ENCODE peak calls at places on chromosomes 3 and 15, in five cellular contexts. One of them, this sample, is unnamed.

GRCh38 chr3:130508970-130509369 is 8.0 kb upstream of the COL6A6 start:
- DNase-seq in fibroblast of pulmonary artery: peak; percentile 1
- DNase-seq in gastrocnemius medialis: no peak
- DNase-seq in tibial nerve: peak; percentile 11
- DNase-seq in progenitor cell of endocrine pancreas: no peak
- DNase-seq in this sample: no peak

GRCh38 chr3:158846803-158847465 is 45.1 kb downstream of the MFSD1 start:
- DNase-seq in fibroblast of pulmonary artery: no peak
- DNase-seq in gastrocnemius medialis: no peak
- DNase-seq in tibial nerve: no peak
- DNase-seq in progenitor cell of endocrine pancreas: no peak
- DNase-seq in this sample: no peak

GRCh38 chr3:61809879-61810278 is 248.5 kb downstream of the PTPRG start:
- DNase-seq in fibroblast of pulmonary artery: peak; percentile 56
- DNase-seq in gastrocnemius medialis: peak; percentile 52
- DNase-seq in tibial nerve: peak; percentile 50
- DNase-seq in progenitor cell of endocrine pancreas: no peak
- DNase-seq in this sample: no peak

GRCh38 chr3:111831840-111832239 is 27.2 kb upstream of the PHLDB2 start:
- DNase-seq in fibroblast of pulmonary artery: no peak
- DNase-seq in gastrocnemius medialis: no peak
- DNase-seq in tibial nerve: no peak
- DNase-seq in progenitor cell of endocrine pancreas: no peak
- DNase-seq in this sample: no peak

GRCh38 chr3:64267774-64268604 is 42.7 kb upstream of the PRICKLE2 start:
- DNase-seq in fibroblast of pulmonary artery: peak; percentile 80
- DNase-seq in gastrocnemius medialis: peak; percentile 38
- DNase-seq in tibial nerve: peak; percentile 52
- DNase-seq in progenitor cell of endocrine pancreas: peak; percentile 45
- DNase-seq in this sample: no peak

GRCh38 chr3:143970773-143971366 is 753 bp upstream of the DIPK2A start:
- DNase-seq in fibroblast of pulmonary artery: no peak
- DNase-seq in gastrocnemius medialis: peak; percentile 28
- DNase-seq in tibial nerve: peak; percentile 18
- DNase-seq in progenitor cell of endocrine pancreas: peak; percentile 58
- DNase-seq in this sample: peak; percentile 75

GRCh38 chr3:156150434-156151066 is 30.2 kb downstream of the KCNAB1 start:
- DNase-seq in fibroblast of pulmonary artery: peak; percentile 86
- DNase-seq in gastrocnemius medialis: peak; percentile 25
- DNase-seq in tibial nerve: peak; percentile 85
- DNase-seq in progenitor cell of endocrine pancreas: no peak
- DNase-seq in this sample: no peak

GRCh38 chr3:37417297-37418082 is 243.1 kb upstream of the LRRFIP2 start:
- DNase-seq in fibroblast of pulmonary artery: no peak
- DNase-seq in gastrocnemius medialis: no peak
- DNase-seq in tibial nerve: no peak
- DNase-seq in progenitor cell of endocrine pancreas: no peak
- DNase-seq in this sample: no peak

GRCh38 chr15:79524531-79524930 is 92.4 kb downstream of the MINAR1 start:
- DNase-seq in fibroblast of pulmonary artery: no peak
- DNase-seq in gastrocnemius medialis: no peak
- DNase-seq in tibial nerve: no peak
- DNase-seq in progenitor cell of endocrine pancreas: no peak
- DNase-seq in this sample: no peak

GRCh38 chr15:79527821-79528220 is 95.7 kb downstream of the MINAR1 start:
- DNase-seq in fibroblast of pulmonary artery: no peak
- DNase-seq in gastrocnemius medialis: no peak
- DNase-seq in tibial nerve: no peak
- DNase-seq in progenitor cell of endocrine pancreas: no peak
- DNase-seq in this sample: no peak

DNA sequence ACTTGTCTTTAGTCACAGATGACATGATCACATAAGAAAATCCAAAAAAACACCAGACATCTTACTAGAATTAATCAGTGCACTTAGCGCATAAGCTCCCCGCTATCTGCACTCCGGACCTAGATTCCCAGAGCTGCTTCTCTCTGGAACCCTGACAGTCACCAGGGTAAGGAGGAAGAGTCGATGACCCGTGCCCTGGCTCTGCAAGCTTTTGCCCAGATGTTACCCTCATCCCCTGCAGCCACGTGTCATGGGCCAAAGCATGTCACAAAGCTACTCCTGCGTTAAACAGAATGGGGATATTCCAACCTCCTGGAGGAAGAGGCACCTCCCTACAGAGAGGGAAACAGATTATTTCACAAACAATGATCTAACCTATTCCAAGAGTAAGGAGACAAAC is 97.3 kb downstream of the MINAR1 start:
- DNase-seq in fibroblast of pulmonary artery: no peak
- DNase-seq in gastrocnemius medialis: no peak
- DNase-seq in tibial nerve: no peak
- DNase-seq in progenitor cell of endocrine pancreas: no peak
- DNase-seq in this sample: no peak
- TF ChIP-seq CTCF in fibroblast of pulmonary artery: no peak
- TF ChIP-seq CTCF in gastrocnemius medialis: no peak
- TF ChIP-seq CTCF in tibial nerve: no peak
- TF ChIP-seq CTCF in progenitor cell of endocrine pancreas: no peak
- TF ChIP-seq CTCF in this sample: no peak

GRCh38 chr3:78204977-78205376 is 1165.1 kb downstream of the ROBO2 start:
- DNase-seq in fibroblast of pulmonary artery: peak; percentile 67
- DNase-seq in gastrocnemius medialis: no peak
- DNase-seq in tibial nerve: no peak
- DNase-seq in progenitor cell of endocrine pancreas: no peak
- DNase-seq in this sample: no peak
- TF ChIP-seq CTCF in fibroblast of pulmonary artery: peak; percentile 17
- TF ChIP-seq CTCF in gastrocnemius medialis: no peak
- TF ChIP-seq CTCF in tibial nerve: no peak
- TF ChIP-seq CTCF in progenitor cell of endocrine pancreas: no peak
- TF ChIP-seq CTCF in this sample: peak; percentile 49

GRCh38 chr3:13403213-13403817 is 16.8 kb downstream of the NUP210 start:
- DNase-seq in fibroblast of pulmonary artery: no peak
- DNase-seq in gastrocnemius medialis: no peak
- DNase-seq in tibial nerve: no peak
- DNase-seq in progenitor cell of endocrine pancreas: no peak
- DNase-seq in this sample: no peak
- TF ChIP-seq CTCF in fibroblast of pulmonary artery: no peak
- TF ChIP-seq CTCF in gastrocnemius medialis: no peak
- TF ChIP-seq CTCF in tibial nerve: no peak
- TF ChIP-seq CTCF in progenitor cell of endocrine pancreas: no peak
- TF ChIP-seq CTCF in this sample: peak; percentile 44

DNA sequence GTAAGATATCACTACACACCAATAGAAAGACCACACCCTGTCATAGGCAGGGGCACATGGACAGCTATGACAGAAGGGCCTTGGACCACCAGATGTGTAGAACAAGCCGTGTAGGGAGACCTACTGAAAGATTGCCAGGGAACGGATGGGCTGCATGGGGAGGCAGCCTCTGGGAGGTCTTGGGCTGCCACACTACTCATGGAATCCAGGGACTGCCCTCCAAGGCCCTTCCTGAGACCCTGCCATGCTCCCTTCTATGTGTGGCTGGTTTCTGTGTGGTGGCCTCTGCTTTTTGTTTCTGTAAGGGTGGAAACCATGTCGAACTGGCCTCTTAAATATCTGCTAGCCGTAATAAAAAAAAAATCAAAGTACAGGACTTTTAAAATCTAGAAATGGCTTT is 86.9 kb downstream of the OCA2 start:
- DNase-seq in fibroblast of pulmonary artery: no peak
- DNase-seq in gastrocnemius medialis: no peak
- DNase-seq in tibial nerve: no peak
- DNase-seq in progenitor cell of endocrine pancreas: no peak
- DNase-seq in this sample: no peak
- TF ChIP-seq CTCF in fibroblast of pulmonary artery: no peak
- TF ChIP-seq CTCF in gastrocnemius medialis: no peak
- TF ChIP-seq CTCF in tibial nerve: no peak
- TF ChIP-seq CTCF in progenitor cell of endocrine pancreas: no peak
- TF ChIP-seq CTCF in this sample: no peak